ENCODE peak calls at places on chromosomes 6 and 20, in four cellular contexts. H is stimulated activated naive CD8-positive, alpha-beta T cell treated with anti-CD3 and anti-CD28 coated beads, Interleukin-15, Interleukin-2, amounts not matched to agents 100 U/mL and 50 U/mL, for 24 hours; T is progenitor cell of endocrine pancreas; X is iris pigment epithelial cell. L is an unnamed sample.

GRCh38 chr6:170497845-170498281 is 55.2 kb downstream of the PSMB1 start:
- DNase-seq in T (no peak), H (no peak), X (peak), L (no peak)

GRCh38 chr6:72944660-72945059 is 280.6 kb downstream of the KHDC1L start:
- DNase-seq in T (no peak), H (no peak), X (peak), L (no peak)

GRCh38 chr6:167564416-167565250 is 239.7 kb downstream of the TTLL2 start:
- DNase-seq in H (no peak), X (no peak), T (no peak), L (no peak)

GRCh38 chr6:40634429-40634828 is 47.3 kb upstream of the LRFN2 start:
- DNase-seq in X (no peak), H (no peak), T (no peak), L (no peak)

GRCh38 chr6:28105286-28105685 is 19.1 kb upstream of the ZSCAN16 start:
- DNase-seq in H (no peak), T (no peak), X (peak), L (no peak)

GRCh38 chr6:25329156-25329555 is 50.0 kb downstream of the CARMIL1 start:
- DNase-seq in T (no peak), H (no peak), X (no peak), L (no peak)

GRCh38 chr6:39769012-39769411 is 23.2 kb upstream of the DAAM2 start:
- DNase-seq in T (no peak), X (no peak), H (no peak), L (no peak)

GRCh38 chr20:40186826-40187225 is 502.2 kb downstream of the MAFB start:
- DNase-seq in T (no peak), X (no peak), H (no peak), L (no peak)

GRCh38 chr20:53750827-53751393 is 157.3 kb upstream of the ZNF217 start:
- DNase-seq in H (peak), T (no peak), X (peak), L (peak)

GRCh38 chr20:37315293-37316110 is 26.0 kb downstream of the MANBAL start:
- DNase-seq in X (peak), T (no peak), H (no peak), L (no peak)

GRCh38 chr6:18090349-18090786 is 32.1 kb downstream of the NHLRC1 start:
- DNase-seq in X (no peak), H (no peak), T (no peak), L (no peak)

GRCh38 chr20:41717464-41717863 is 99.3 kb upstream of the CHD6 start:
- DNase-seq in X (peak), H (no peak), T (no peak), L (no peak)

GRCh38 chr6:113734886-113735481 is 122.2 kb upstream of the MARCKS start:
- DNase-seq in X (peak), H (no peak), T (no peak), L (no peak)

GRCh38 chr20:46694484-46694883 is 5.2 kb upstream of the TP53RK start:
- DNase-seq in X (peak), T (no peak), H (no peak), L (no peak)

GRCh38 chr20:44810391-44811149 is at the start of gene RIMS4:
- DNase-seq in X (no peak), H (peak), T (peak), L (no peak)

GRCh38 chr6:27288136-27289044 is 23.7 kb downstream of the POM121L2 start:
- DNase-seq in H (no peak), X (no peak), T (no peak), L (no peak)

GRCh38 chr20:11982958-11983470 is 65.3 kb downstream of the BTBD3 start:
- DNase-seq in X (no peak), T (no peak), H (no peak), L (no peak)